ENCODE peak calls at places on chromosomes 3 and 15, in eight cellular contexts. F, Z, L, P, S, H, K and W are unnamed samples.
A peak's percentile ranks its signal among the peaks of the same experiment; 100 is the strongest.

GRCh38 chr15:31799711-31800321 is 230.5 kb upstream of the CHRNA7 start:
- DNase-seq in K (peak; percentile 35), S (no peak), L (no peak), P (no peak), F (no peak), Z (no peak), H (no peak), W (no peak)

GRCh38 chr3:29313074-29313473 is 32.2 kb downstream of the RBMS3 start:
- DNase-seq in K (no peak), P (no peak), L (no peak), Z (no peak), F (no peak), H (no peak), S (no peak), W (no peak)

GRCh38 chr3:21803604-21804003 is 52.6 kb upstream of the ZNF385D start:
- DNase-seq in Z (no peak), S (no peak), F (no peak), L (no peak), H (no peak), P (no peak), K (no peak), W (no peak)

GRCh38 chr3:4351164-4351855 is 48.1 kb downstream of the SETMAR start:
- DNase-seq in L (no peak), F (no peak), Z (no peak), K (no peak), H (no peak), S (no peak), P (no peak), W (no peak)

GRCh38 chr3:172654470-172654869 is 56.4 kb downstream of the NCEH1 start:
- DNase-seq in K (no peak), H (no peak), S (no peak), P (no peak), Z (no peak), L (no peak), F (no peak), W (no peak)

GRCh38 chr3:62046326-62046725 is 327.0 kb downstream of the FEZF2 start:
- DNase-seq in S (no peak), P (no peak), L (no peak), K (no peak), F (no peak), H (no peak), Z (no peak), W (no peak)

GRCh38 chr3:162141232-162141631 is 644.6 kb downstream of the OTOL1 start:
- DNase-seq in Z (no peak), L (no peak), S (no peak), K (peak; percentile 68), H (no peak), P (no peak), F (no peak), W (no peak)

GRCh38 chr3:45491344-45491743 is 103.0 kb downstream of the LARS2 start:
- DNase-seq in H (no peak), Z (no peak), K (no peak), P (no peak), F (no peak), L (no peak), S (no peak), W (no peak)

GRCh38 chr15:44033894-44034293 is 161.2 kb downstream of the FRMD5 start:
- DNase-seq in L (peak; percentile 53), S (no peak), P (no peak), F (no peak), K (peak; percentile 48), Z (no peak), H (no peak), W (no peak)

GRCh38 chr15:89999676-90000174 is 1.4 kb upstream of the ZNF710 start:
- DNase-seq in F (no peak), P (no peak), K (peak; percentile 9), Z (peak; percentile 78), L (no peak), S (no peak), H (no peak), W (peak; percentile 89)

GRCh38 chr3:64214697-64215018 is 10.6 kb downstream of the PRICKLE2 start:
- DNase-seq in S (no peak), H (no peak), Z (no peak), P (no peak), K (no peak), L (no peak), F (no peak), W (no peak)

GRCh38 chr3:48426944-48427629 is 2.8 kb downstream of the PLXNB1 start:
- DNase-seq in Z (no peak), F (peak; percentile 78), K (no peak), H (no peak), L (no peak), S (no peak), P (no peak), W (peak; percentile 56)

GRCh38 chr3:48428088-48428862 is 1.6 kb downstream of the PLXNB1 start:
- DNase-seq in S (no peak), Z (no peak), H (no peak), K (peak; percentile 43), L (peak; percentile 7), P (no peak), F (peak; percentile 90), W (peak; percentile 84)

GRCh38 chr3:48425281-48425812 is 4.5 kb downstream of the PLXNB1 start:
- DNase-seq in F (no peak), P (no peak), Z (no peak), L (no peak), K (no peak), H (no peak), S (no peak), W (peak; percentile 72)

GRCh38 chr3:48427630-48427962 is 2.3 kb downstream of the PLXNB1 start:
- DNase-seq in Z (no peak), L (peak; percentile 29), F (no peak), H (no peak), P (no peak), S (no peak), K (no peak), W (peak; percentile 57)

GRCh38 chr3:48426401-48426909 is 3.4 kb downstream of the PLXNB1 start:
- DNase-seq in Z (no peak), K (no peak), F (no peak), S (no peak), H (no peak), L (no peak), P (no peak), W (peak; percentile 58)
- H3K4me3 ChIP-seq in Z (no peak overlapping the region), K (no peak overlapping the region), F (peak overlapping the region; percentile 93), S (peak overlapping the region; percentile 88), H (no peak overlapping the region), L (no peak overlapping the region), P (peak overlapping the region; percentile 78), W (no peak overlapping the region)

GRCh38 chr3:138373695-138374094 is 25.3 kb downstream of the MRAS start:
- DNase-seq in F (no peak), S (no peak), Z (no peak), K (no peak), H (no peak), P (no peak), L (no peak), W (no peak)

GRCh38 chr3:138377804-138378203 is 29.4 kb downstream of the MRAS start:
- DNase-seq in K (no peak), L (no peak), H (no peak), F (no peak), S (no peak), P (no peak), Z (no peak), W (no peak)

GRCh38 chr3:138376663-138377062 is 28.3 kb downstream of the MRAS start:
- DNase-seq in Z (no peak), K (no peak), F (no peak), S (no peak), P (no peak), L (no peak), H (no peak), W (no peak)

GRCh38 chr3:138375446-138375845 is 27.1 kb downstream of the MRAS start:
- DNase-seq in H (no peak), Z (no peak), S (no peak), L (no peak), K (no peak), P (no peak), F (no peak), W (no peak)

DNA sequence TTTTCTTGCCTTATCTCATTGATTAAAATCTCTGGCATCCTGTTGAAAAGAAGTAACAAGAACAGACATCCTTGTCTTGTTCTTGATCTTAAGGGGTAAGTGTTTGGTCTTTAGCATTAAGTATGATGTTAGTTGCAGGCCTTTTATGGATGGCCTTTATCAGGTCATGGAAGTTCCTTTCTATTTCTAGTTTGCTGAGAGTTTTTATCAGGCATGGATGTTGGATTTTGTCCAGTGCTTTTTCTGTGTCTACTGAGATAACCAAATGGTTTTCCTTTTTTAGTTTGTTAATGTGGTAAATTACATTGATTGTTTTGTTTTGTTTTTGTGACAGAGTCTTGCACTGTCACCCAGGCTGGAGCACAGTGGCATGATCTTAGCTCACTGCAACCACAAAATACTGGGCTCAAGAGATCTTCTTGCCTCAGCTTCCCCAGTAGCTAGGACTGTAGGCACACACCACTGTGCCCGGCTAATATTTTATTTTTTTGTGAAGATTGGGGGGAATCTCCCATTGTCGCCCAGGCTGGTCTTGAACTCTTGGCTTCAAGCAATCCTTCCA is 26.3 kb downstream of the MRAS start:
- DNase-seq in Z (no peak), S (no peak), P (no peak), H (no peak), L (no peak), F (no peak), K (no peak), W (no peak)
- H3K27me3 ChIP-seq in Z (no peaks in the 10 kb centered on the region), S (no peaks in the 10 kb centered on the region), P (no peaks in the 10 kb centered on the region), H (no peaks in the 10 kb centered on the region), L (no peaks in the 10 kb centered on the region), F (no peaks in the 10 kb centered on the region), K (no peaks in the 10 kb centered on the region), W (no peaks in the 10 kb centered on the region)

DNA sequence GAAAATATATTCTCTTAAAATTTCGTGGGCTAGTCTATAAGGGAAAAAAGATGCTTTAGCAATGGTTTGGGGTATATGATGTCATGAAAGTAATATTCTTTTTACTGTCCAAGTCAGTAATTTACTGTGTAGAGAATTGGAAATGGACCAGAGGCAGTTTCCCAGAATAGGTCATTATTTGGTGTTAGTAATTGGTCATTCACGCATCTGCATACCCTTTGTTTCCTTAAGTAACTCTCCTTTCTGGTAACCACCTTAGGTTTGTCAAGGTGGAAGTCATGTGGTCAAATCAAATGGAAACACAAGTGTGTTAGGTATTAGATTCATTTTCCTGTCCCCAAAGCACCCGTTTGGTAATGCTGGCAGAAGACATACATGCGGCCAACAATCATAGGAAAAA is 23.9 kb downstream of the FBXO22 start:
- DNase-seq in Z (no peak), S (no peak), H (no peak), L (no peak), F (no peak), K (no peak), P (no peak), W (no peak)
- H3K36me3 ChIP-seq in Z (peaks cover 96% of the 10 kb centered on the region), S (peaks cover 8% of the 10 kb centered on the region), H (peaks cover 4% of the 10 kb centered on the region), L (peaks cover under 1% of the 10 kb centered on the region), F (peaks cover 14% of the 10 kb centered on the region), K (peaks cover 21% of the 10 kb centered on the region), P (no peaks in the 10 kb centered on the region), W (peaks cover 6% of the 10 kb centered on the region)

DNA sequence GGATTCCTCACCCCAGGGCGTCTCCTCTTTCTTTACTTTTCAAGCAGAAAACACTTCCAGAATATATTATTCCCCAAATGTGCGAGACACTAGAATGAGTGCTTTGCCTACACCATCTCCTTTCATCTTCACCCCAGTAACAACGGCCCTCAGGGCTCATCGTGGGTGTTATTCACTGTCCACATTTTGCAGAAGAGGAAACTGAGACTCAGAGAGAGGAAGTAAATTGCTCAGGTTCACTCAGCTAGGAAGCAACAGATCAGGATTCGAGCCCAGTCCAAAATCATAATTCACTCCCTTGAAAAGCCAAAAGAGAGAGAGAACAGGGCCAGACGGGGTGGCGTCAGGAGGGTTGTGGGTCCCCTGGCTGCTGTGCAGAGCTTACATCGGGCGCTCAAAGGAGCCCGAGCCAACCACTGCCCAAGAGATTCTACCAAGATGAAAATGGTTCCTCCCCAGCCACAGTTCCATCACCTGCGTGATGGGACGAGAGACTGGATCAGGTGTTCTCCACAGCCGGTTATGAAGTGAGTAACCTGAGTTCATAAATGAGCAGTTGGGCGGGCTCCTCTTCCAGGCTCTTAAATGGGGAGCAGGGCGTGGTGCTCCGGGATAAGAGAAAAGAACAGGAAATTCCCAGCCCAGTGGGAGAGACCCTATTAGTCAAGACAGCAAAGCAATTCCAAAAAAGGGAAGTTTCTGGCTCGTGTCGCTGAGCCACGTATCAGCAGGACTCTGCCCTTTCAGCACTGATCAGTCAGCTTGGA is 48.6 kb upstream of the FLNB start:
- DNase-seq in K (no peak), L (peak; percentile 63), S (no peak), Z (no peak), H (no peak), P (peak; percentile 37), F (no peak), W (peak; percentile 35)
- H3K4me3 ChIP-seq in K (no peak overlapping the region), L (no peak overlapping the region), S (peak overlapping the region; percentile 9), Z (no peak overlapping the region), H (no peak overlapping the region), P (no peak overlapping the region), F (peak overlapping the region; percentile 25), W (no peak overlapping the region)